ENCODE peak calls at places on chromosomes 16 and 17, in six cellular contexts. F, S, T, A, H and X are unnamed samples.
A peak's percentile ranks its signal among the peaks of the same experiment; 100 is the strongest.

GRCh38 chr17:34607917-34608316 is 28.5 kb downstream of the TMEM132E start:
- DNase-seq in F (no peak), S (no peak), T (no peak), A (no peak), H (no peak), X (no peak)

GRCh38 chr16:88292007-88292940 is 90.5 kb upstream of the ZNF469 start:
- DNase-seq in F (no peak), S (no peak), T (no peak), A (no peak), H (peak; percentile 5), X (no peak)

GRCh38 chr16:74455213-74455612 is 33.9 kb upstream of the CLEC18B start:
- DNase-seq in F (no peak), S (no peak), T (no peak), A (peak; percentile 25), H (no peak), X (no peak)

GRCh38 chr16:87464691-87465300 is 28.0 kb downstream of the ZCCHC14 start:
- DNase-seq in F (peak; percentile 73), S (peak; percentile 90), T (no peak), A (peak; percentile 77), H (peak; percentile 61), X (peak; percentile 83)

GRCh38 chr16:80691111-80691761 is 113.2 kb downstream of the CDYL2 start:
- DNase-seq in F (no peak), S (no peak), T (no peak), A (no peak), H (no peak), X (no peak)

GRCh38 chr16:76946879-76947278 is 244.1 kb upstream of the MON1B start:
- DNase-seq in F (no peak), S (no peak), T (no peak), A (peak; percentile 67), H (no peak), X (peak; percentile 54)

GRCh38 chr16:26316683-26317464 is 625.1 kb downstream of the HS3ST4 start:
- DNase-seq in F (no peak), S (no peak), T (no peak), A (no peak), H (no peak), X (no peak)

GRCh38 chr17:57436565-57436964 is 180.2 kb downstream of the MSI2 start:
- DNase-seq in F (no peak), S (no peak), T (no peak), A (no peak), H (no peak), X (no peak)